ENCODE peak calls at places on chromosome X, in ten cellular contexts. U is C1 segment of cervical spinal cord; C is stimulated activated CD8-positive, alpha-beta memory T cell treated with anti-CD3 and anti-CD28 coated beads, Interleukin-7, amount 100 ng/mL, for 1 hour; Q is astrocyte of the spinal cord; T is DND-41; A is NCI-H187 treated with DMSO at 0.1 percent for 48 hours; M is iris pigment epithelial cell; I is fibroblast of pulmonary artery; P is left kidney; O is left colon. G is an unnamed sample.
A peak's percentile ranks its signal among the peaks of the same experiment; 100 is the strongest.

GRCh38 chrX:15242899-15243555 is 26.9 kb downstream of the ASB9 start:
- DNase-seq in P (peak; percentile 34), I (peak; percentile 65), Q (peak; percentile 59), A (no peak), C (no peak), U (no peak), T (peak; percentile 19), M (peak; percentile 63), O (peak; percentile 56), G (peak; percentile 18)

GRCh38 chrX:40149286-40150175 is 51.8 kb upstream of the BCOR start:
- DNase-seq in I (no peak), A (no peak), M (no peak), T (no peak), U (no peak), P (no peak), C (no peak), Q (no peak), O (no peak), G (no peak)

GRCh38 chrX:21972721-21973120 is 32.2 kb downstream of the SMS start:
- DNase-seq in P (peak; percentile 12), M (peak; percentile 86), A (no peak), I (peak; percentile 77), Q (peak; percentile 84), C (no peak), O (no peak), T (no peak), U (no peak), G (no peak)

GRCh38 chrX:4240541-4241194 is 527.2 kb upstream of the PRKX start:
- DNase-seq in T (peak; percentile 11), M (no peak), Q (no peak), A (no peak), C (no peak), O (no peak), I (no peak), P (no peak), U (no peak), G (no peak)

GRCh38 chrX:39773923-39774803 is 323.6 kb downstream of the BCOR start:
- DNase-seq in A (no peak), I (peak; percentile 80), U (no peak), C (no peak), O (no peak), Q (no peak), P (peak; percentile 27), T (no peak), M (peak; percentile 54), G (no peak)

GRCh38 chrX:14291626-14292025 is 237.7 kb upstream of the GLRA2 start:
- DNase-seq in Q (peak; percentile 1), C (no peak), P (peak; percentile 1), U (no peak), T (no peak), I (no peak), M (no peak), A (no peak), O (no peak), G (no peak)

GRCh38 chrX:110410598-110410997 is 52.0 kb downstream of the RTL9 start:
- DNase-seq in O (no peak), A (no peak), T (no peak), M (no peak), C (no peak), Q (no peak), I (no peak), U (no peak), P (no peak), G (no peak)

GRCh38 chrX:151695583-151695930 is 299 bp downstream of the PRRG3 start:
- DNase-seq in O (no peak), A (no peak), C (no peak), M (no peak), I (no peak), P (no peak), U (no peak), T (no peak), Q (no peak), G (no peak)

GRCh38 chrX:35726176-35726575 is 72.0 kb upstream of the MAGEB16 start:
- DNase-seq in I (peak; percentile 15), M (peak; percentile 10), O (peak; percentile 13), A (no peak), Q (peak; percentile 13), C (no peak), P (peak; percentile 10), U (no peak), T (no peak), G (peak; percentile 9)

GRCh38 chrX:105706041-105706440 is 116.3 kb upstream of the NRK start:
- DNase-seq in O (no peak), C (no peak), U (no peak), A (no peak), I (peak; percentile 56), M (peak; percentile 70), P (no peak), Q (no peak), T (no peak), G (no peak)

GRCh38 chrX:109777749-109778148 is 44.7 kb upstream of the ACSL4 start:
- DNase-seq in T (no peak), C (no peak), O (no peak), A (no peak), Q (no peak), U (no peak), P (no peak), M (no peak), I (no peak), G (no peak)